ENCODE peak calls at places on chromosomes 3 and 15, in four cellular contexts. One of them, this sample, is unnamed.

GRCh38 chr3:160027541-160028195 is 39.0 kb downstream of the IL12A start:
- DNase-seq in HepG2: no peak
- DNase-seq in H1: no peak
- DNase-seq in K562: no peak
- DNase-seq in this sample: peak

GRCh38 chr3:33883538-33884203 is 85.2 kb downstream of the PDCD6IP start:
- DNase-seq in H1: no peak
- DNase-seq in HepG2: peak
- DNase-seq in K562: peak
- DNase-seq in this sample: no peak

GRCh38 chr3:15460891-15461524 is 33.6 kb downstream of the EAF1 start:
- DNase-seq in HepG2: no peak
- DNase-seq in K562: no peak
- DNase-seq in H1: no peak
- DNase-seq in this sample: no peak

GRCh38 chr3:183817111-183817510 is 8.3 kb downstream of the MAP6D1 start:
- DNase-seq in HepG2: no peak
- DNase-seq in K562: no peak
- DNase-seq in H1: no peak
- DNase-seq in this sample: no peak

GRCh38 chr3:110576962-110577361 is 494.7 kb upstream of the NECTIN3 start:
- DNase-seq in HepG2: no peak
- DNase-seq in K562: no peak
- DNase-seq in H1: peak
- DNase-seq in this sample: no peak

GRCh38 chr3:193446975-193447602 is 68.5 kb upstream of the ATP13A5 start:
- DNase-seq in H1: no peak
- DNase-seq in K562: no peak
- DNase-seq in HepG2: no peak
- DNase-seq in this sample: no peak

GRCh38 chr3:42600958-42601675 is 631 bp downstream of the NKTR start:
- DNase-seq in HepG2: peak
- DNase-seq in K562: peak
- DNase-seq in H1: peak
- DNase-seq in this sample: no peak

GRCh38 chr3:64290864-64291263 is 65.6 kb upstream of the PRICKLE2 start:
- DNase-seq in HepG2: no peak
- DNase-seq in K562: no peak
- DNase-seq in H1: no peak
- DNase-seq in this sample: no peak

GRCh38 chr3:168648321-168648720 is 552.6 kb upstream of the GOLIM4 start:
- DNase-seq in HepG2: no peak
- DNase-seq in H1: no peak
- DNase-seq in K562: no peak
- DNase-seq in this sample: no peak

GRCh38 chr15:69489101-69489571 is 36.5 kb downstream of the RPLP1 start:
- DNase-seq in H1: no peak
- DNase-seq in K562: no peak
- DNase-seq in HepG2: no peak
- DNase-seq in this sample: no peak

GRCh38 chr3:120338517-120338916 is 10.6 kb downstream of the LRRC58 start:
- DNase-seq in H1: no peak
- DNase-seq in HepG2: no peak
- DNase-seq in K562: no peak
- DNase-seq in this sample: no peak

GRCh38 chr3:155555479-155556065 is 189.3 kb downstream of the PLCH1 start:
- DNase-seq in H1: no peak
- DNase-seq in HepG2: no peak
- DNase-seq in K562: no peak
- DNase-seq in this sample: no peak

GRCh38 chr3:115512565-115513410 is 110.5 kb upstream of the GAP43 start:
- DNase-seq in K562: no peak
- DNase-seq in H1: peak
- DNase-seq in HepG2: no peak
- DNase-seq in this sample: no peak

GRCh38 chr15:75125935-75126334 is 75.7 kb upstream of the C15orf39 start:
- DNase-seq in H1: no peak
- DNase-seq in K562: no peak
- DNase-seq in HepG2: no peak
- DNase-seq in this sample: no peak

GRCh38 chr3:42756681-42757213 is 16.3 kb downstream of the CCDC13 start:
- DNase-seq in HepG2: no peak
- DNase-seq in K562: no peak
- DNase-seq in H1: peak
- DNase-seq in this sample: no peak

GRCh38 chr3:14588713-14589112 is 48.6 kb upstream of the GRIP2 start:
- DNase-seq in K562: no peak
- DNase-seq in H1: no peak
- DNase-seq in HepG2: no peak
- DNase-seq in this sample: no peak

GRCh38 chr3:21509706-21510105 is 241.3 kb downstream of the ZNF385D start:
- DNase-seq in K562: no peak
- DNase-seq in H1: no peak
- DNase-seq in HepG2: no peak
- DNase-seq in this sample: no peak

GRCh38 chr3:40009991-40010390 is 200.6 kb downstream of the MYRIP start:
- DNase-seq in HepG2: no peak
- DNase-seq in H1: no peak
- DNase-seq in K562: no peak
- DNase-seq in this sample: no peak

GRCh38 chr3:127735767-127736693 is 63.3 kb downstream of the ABTB1 start:
- DNase-seq in HepG2: no peak
- DNase-seq in H1: no peak
- DNase-seq in K562: no peak
- DNase-seq in this sample: peak

GRCh38 chr3:188262913-188263683 is 109.1 kb downstream of the LPP start:
- DNase-seq in HepG2: peak
- DNase-seq in H1: no peak
- DNase-seq in K562: no peak
- DNase-seq in this sample: no peak

GRCh38 chr3:37310666-37311050 is 136.3 kb upstream of the LRRFIP2 start:
- DNase-seq in HepG2: no peak
- DNase-seq in K562: no peak
- DNase-seq in H1: no peak
- DNase-seq in this sample: no peak

GRCh38 chr3:64011685-64012084 is 11.6 kb downstream of the PSMD6 start:
- DNase-seq in H1: no peak
- DNase-seq in K562: no peak
- DNase-seq in HepG2: no peak
- DNase-seq in this sample: no peak

GRCh38 chr15:40217166-40217785 is 21.6 kb upstream of the PAK6 start:
- DNase-seq in K562: peak
- DNase-seq in H1: no peak
- DNase-seq in HepG2: peak
- DNase-seq in this sample: peak

GRCh38 chr3:17505856-17506255 is 236.6 kb downstream of the TBC1D5 start:
- DNase-seq in H1: no peak
- DNase-seq in HepG2: no peak
- DNase-seq in K562: no peak
- DNase-seq in this sample: no peak

GRCh38 chr15:25465835-25466234 is 27.0 kb upstream of the UBE3A start:
- DNase-seq in HepG2: no peak
- DNase-seq in H1: no peak
- DNase-seq in K562: no peak
- DNase-seq in this sample: no peak

GRCh38 chr3:106085998-106086397 is 217.2 kb upstream of the CBLB start:
- DNase-seq in H1: no peak
- DNase-seq in HepG2: no peak
- DNase-seq in K562: no peak
- DNase-seq in this sample: no peak

GRCh38 chr3:116920836-116921596 is 211.4 kb downstream of the TUSC7 start:
- DNase-seq in HepG2: no peak
- DNase-seq in K562: no peak
- DNase-seq in H1: no peak
- DNase-seq in this sample: no peak

GRCh38 chr3:10370429-10370828 is 49.5 kb upstream of the SEC13 start:
- DNase-seq in HepG2: no peak
- DNase-seq in H1: no peak
- DNase-seq in K562: peak
- DNase-seq in this sample: no peak

GRCh38 chr3:73614385-73614784 is 10.4 kb downstream of the PDZRN3 start:
- DNase-seq in HepG2: no peak
- DNase-seq in H1: no peak
- DNase-seq in K562: no peak
- DNase-seq in this sample: no peak

GRCh38 chr3:133888739-133889340 is 6.8 kb downstream of the RAB6B start:
- DNase-seq in H1: peak
- DNase-seq in HepG2: no peak
- DNase-seq in K562: no peak
- DNase-seq in this sample: no peak

GRCh38 chr15:41258706-41259471 is 27.8 kb downstream of the CHP1 start:
- DNase-seq in K562: no peak
- DNase-seq in H1: no peak
- DNase-seq in HepG2: peak
- DNase-seq in this sample: peak

GRCh38 chr15:41262571-41262970 is 31.5 kb downstream of the CHP1 start:
- DNase-seq in H1: no peak
- DNase-seq in HepG2: peak
- DNase-seq in K562: no peak
- DNase-seq in this sample: no peak

GRCh38 chr15:41256577-41257038 is 25.5 kb downstream of the CHP1 start:
- DNase-seq in HepG2: peak
- DNase-seq in H1: no peak
- DNase-seq in K562: no peak
- DNase-seq in this sample: no peak

GRCh38 chr15:41256103-41256502 is 25.0 kb downstream of the CHP1 start:
- DNase-seq in HepG2: no peak
- DNase-seq in K562: no peak
- DNase-seq in H1: no peak
- DNase-seq in this sample: no peak

DNA sequence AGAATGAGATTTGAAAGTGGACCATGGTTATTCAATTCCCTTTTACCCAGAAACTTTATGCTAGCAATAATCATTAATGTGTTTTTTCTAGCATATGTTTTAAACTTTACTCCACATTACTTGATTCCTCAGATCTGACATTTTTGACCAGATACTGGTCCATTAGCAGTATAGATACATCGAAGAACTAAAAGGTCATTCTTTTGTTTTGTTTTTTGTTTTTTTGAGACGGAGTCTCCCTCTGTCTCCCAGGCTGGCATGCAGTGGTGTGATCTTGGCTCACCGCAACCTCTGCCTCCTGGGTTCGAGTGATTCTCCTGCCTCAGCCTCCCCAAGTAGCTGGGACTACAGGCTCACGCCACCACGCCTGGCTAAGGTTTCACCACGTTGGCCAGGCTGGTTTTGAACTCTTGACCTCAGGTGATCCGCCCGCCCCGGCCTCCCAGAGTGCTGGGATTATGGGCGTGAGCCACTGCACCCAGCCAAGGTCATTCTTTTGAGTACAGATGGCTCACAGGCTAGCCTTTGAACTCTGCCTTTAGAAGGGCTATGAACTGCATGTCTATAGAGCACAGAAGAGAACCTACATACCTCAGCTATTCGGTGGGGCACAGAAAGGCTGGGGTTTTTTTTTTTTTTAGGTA is 28.6 kb downstream of the CHP1 start:
- DNase-seq in HepG2: peak
- DNase-seq in K562: no peak
- DNase-seq in H1: no peak
- DNase-seq in this sample: no peak
- TF ChIP-seq HDAC6 in HepG2: no peak
- TF ChIP-seq HDAC6 in K562: no peak
- TF ChIP-seq HDAC6 in H1: no peak
- TF ChIP-seq HDAC6 in this sample: no peak

GRCh38 chr15:66080791-66081475 is 172.6 kb downstream of the MEGF11 start:
- DNase-seq in H1: peak
- DNase-seq in HepG2: peak
- DNase-seq in K562: peak
- DNase-seq in this sample: no peak
- TF ChIP-seq HDAC6 in H1: no peak
- TF ChIP-seq HDAC6 in HepG2: no peak
- TF ChIP-seq HDAC6 in K562: no peak
- TF ChIP-seq HDAC6 in this sample: no peak

DNA sequence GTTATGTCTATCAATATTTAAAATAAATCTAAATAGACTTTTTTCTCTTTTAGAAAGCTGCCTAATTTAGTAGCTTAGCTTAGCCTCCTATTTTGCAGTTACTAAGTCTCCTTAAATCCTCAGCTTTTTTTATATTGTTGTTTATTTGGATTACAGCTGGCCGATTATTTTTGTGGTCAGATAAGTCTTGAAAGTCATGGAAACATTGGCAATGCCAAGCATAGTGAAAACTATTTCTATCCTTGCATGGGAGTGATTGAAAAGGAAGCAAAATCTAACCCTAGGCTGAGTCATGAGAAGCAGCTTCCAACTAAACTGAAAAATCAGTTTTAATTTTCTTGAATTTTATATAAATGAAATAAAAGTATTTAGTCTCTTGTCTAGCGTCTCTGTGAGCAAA is 1063.0 kb upstream of the GBE1 start:
- DNase-seq in HepG2: no peak
- DNase-seq in K562: no peak
- DNase-seq in H1: no peak
- DNase-seq in this sample: no peak
- TF ChIP-seq HDAC6 in HepG2: no peak
- TF ChIP-seq HDAC6 in K562: no peak
- TF ChIP-seq HDAC6 in H1: no peak
- TF ChIP-seq HDAC6 in this sample: no peak

GRCh38 chr3:197337214-197337613 is 38.8 kb upstream of the DLG1 start:
- DNase-seq in HepG2: no peak
- DNase-seq in H1: peak
- DNase-seq in K562: no peak
- DNase-seq in this sample: no peak

GRCh38 chr3:197336348-197336747 is 37.9 kb upstream of the DLG1 start:
- DNase-seq in H1: no peak
- DNase-seq in HepG2: no peak
- DNase-seq in K562: no peak
- DNase-seq in this sample: no peak

GRCh38 chr3:197333901-197334639 is 35.7 kb upstream of the DLG1 start:
- DNase-seq in K562: no peak
- DNase-seq in HepG2: no peak
- DNase-seq in H1: no peak
- DNase-seq in this sample: no peak

GRCh38 chr3:197337656-197338055 is 39.2 kb upstream of the DLG1 start:
- DNase-seq in HepG2: no peak
- DNase-seq in H1: peak
- DNase-seq in K562: no peak
- DNase-seq in this sample: no peak

DNA sequence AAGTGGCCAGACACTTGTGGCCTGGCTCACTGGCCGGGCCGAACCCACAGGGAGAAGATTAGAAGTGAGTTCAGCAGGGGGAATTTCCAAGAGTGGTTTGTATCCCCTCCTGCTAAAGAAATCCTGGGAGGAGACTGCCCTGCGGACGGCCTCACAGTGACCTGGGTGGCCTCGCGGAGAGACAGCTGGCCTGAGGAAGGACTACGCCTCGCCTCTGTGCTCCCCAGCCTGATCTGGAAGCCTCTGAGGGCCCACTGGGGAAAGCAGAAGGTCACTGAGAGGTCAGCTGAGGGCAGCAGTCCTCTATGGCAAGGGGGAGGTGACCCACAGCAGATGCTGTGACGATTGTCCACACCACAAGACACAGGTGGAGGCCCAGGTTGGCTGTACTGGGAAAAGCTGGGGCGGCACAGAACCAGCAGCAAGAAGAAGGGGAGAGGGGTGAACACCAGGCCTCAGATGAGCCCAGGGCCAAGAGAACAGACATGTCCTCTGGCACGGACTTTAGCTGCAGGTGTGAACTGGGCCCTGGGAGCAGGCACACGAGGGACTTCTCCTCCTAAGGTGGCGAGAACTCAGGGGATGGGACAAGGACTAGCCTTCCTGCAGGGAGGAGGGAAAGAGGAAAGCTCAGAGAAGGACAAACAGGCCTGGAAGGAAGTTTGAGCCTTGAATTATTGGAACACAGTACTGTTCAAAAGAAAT is 37.2 kb upstream of the DLG1 start:
- DNase-seq in K562: peak
- DNase-seq in HepG2: no peak
- DNase-seq in H1: peak
- DNase-seq in this sample: no peak
- TF ChIP-seq HDAC6 in K562: no peak
- TF ChIP-seq HDAC6 in HepG2: no peak
- TF ChIP-seq HDAC6 in H1: no peak
- TF ChIP-seq HDAC6 in this sample: no peak

This sample was measured in GM12878.